ENCODE peak calls at places on chromosomes 12 and 14, in five cellular contexts. Z, I, W, B and A are unnamed samples. For H3K4me1, the result is how much of the 10 kb centered on the place peaks cover.

GRCh38 chr14:67490201-67490600 is 1.7 kb upstream of the TMEM229B start:
- DNase-seq in Z (no peak), B (no peak), W (no peak), I (no peak), A (no peak)

GRCh38 chr12:90055071-90055470 is 346.4 kb upstream of the ATP2B1 start:
- DNase-seq in Z (no peak), B (no peak), I (peak), W (no peak), A (no peak)

GRCh38 chr14:104770851-104771272 is 17.9 kb downstream of the SIVA1 start:
- DNase-seq in W (no peak), Z (no peak), I (no peak), B (no peak), A (no peak)

GRCh38 chr12:126210448-126210847 is 1145.2 kb downstream of the AACS start:
- DNase-seq in W (no peak), B (no peak), I (no peak), Z (no peak), A (no peak)

GRCh38 chr12:104859144-104859543 is 98.9 kb downstream of the SLC41A2 start:
- DNase-seq in B (peak), Z (no peak), I (peak), W (no peak), A (no peak)

GRCh38 chr14:70257526-70257925 is 68.8 kb upstream of the SLC8A3 start:
- DNase-seq in B (peak), I (no peak), W (no peak), Z (no peak), A (no peak)

GRCh38 chr14:96953443-96953842 is 156.3 kb downstream of the VRK1 start:
- DNase-seq in B (no peak), W (no peak), I (no peak), Z (no peak), A (no peak)

GRCh38 chr14:104712881-104713734 is 10.9 kb upstream of the ADSS1 start:
- DNase-seq in B (no peak), I (no peak), Z (no peak), W (no peak), A (no peak)

GRCh38 chr12:124369055-124369900 is 74.4 kb downstream of the RFLNA start:
- DNase-seq in Z (peak), B (no peak), W (peak), I (peak), A (peak)

GRCh38 chr12:6312529-6313325 is 2.2 kb downstream of the PLEKHG6 start:
- DNase-seq in W (no peak), B (peak), Z (no peak), I (no peak), A (no peak)

GRCh38 chr14:61103541-61104339 is 122.7 kb downstream of the SLC38A6 start:
- DNase-seq in I (peak), W (peak), Z (peak), B (peak), A (peak)

GRCh38 chr12:113273053-113273725 is 51.9 kb downstream of the TPCN1 start:
- DNase-seq in B (no peak), W (no peak), Z (no peak), I (peak), A (no peak)

DNA sequence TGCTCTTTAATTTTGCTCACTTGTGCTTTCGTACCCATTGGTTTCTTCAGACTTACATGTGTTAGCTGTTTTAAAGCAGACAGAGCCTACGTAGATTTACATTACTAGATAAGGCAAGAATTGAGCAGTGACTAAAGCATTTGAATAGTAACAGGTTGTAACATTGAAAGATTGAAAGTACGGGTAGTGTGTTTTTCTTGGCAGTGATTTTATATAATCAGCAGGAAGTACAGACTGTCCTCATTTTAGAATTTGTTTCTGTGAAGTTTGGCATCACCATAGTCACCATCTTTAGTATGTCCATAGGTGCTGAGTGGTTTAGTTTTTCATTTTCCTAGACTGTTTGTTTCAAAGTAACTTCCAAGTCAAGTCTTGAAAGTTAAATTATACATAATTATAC is 14.0 kb downstream of the RTRAF start:
- DNase-seq in B (no peak), Z (no peak), I (peak), W (no peak), A (no peak)
- H3K27ac ChIP-seq in B (no peak), Z (no peak), I (no peak), W (no peak), A (peak)

GRCh38 chr12:106033161-106033675 is 105.5 kb downstream of the NUAK1 start:
- DNase-seq in Z (no peak), I (no peak), W (no peak), B (no peak), A (no peak)
- H3K4me1 ChIP-seq in Z (under half), I (under half), W (under half), B (under half), A (under half)

DNA sequence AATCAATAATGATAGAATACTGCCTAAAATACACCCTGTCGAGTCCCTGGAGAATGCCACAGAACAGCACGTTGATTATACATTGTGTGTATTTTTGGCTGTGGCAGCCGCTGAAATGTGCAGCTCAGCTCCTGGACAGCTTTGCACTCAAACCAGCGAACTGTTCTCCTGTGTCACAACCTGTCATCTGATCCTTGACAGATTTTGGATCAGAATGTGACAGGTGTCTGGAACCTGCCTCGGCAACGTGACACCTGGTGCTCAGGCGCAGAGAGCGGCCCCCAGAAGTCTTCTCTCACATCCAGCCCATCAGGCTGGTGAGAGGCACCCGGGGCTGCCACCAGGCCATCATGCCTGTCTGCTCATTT is 19.3 kb downstream of the MVK start:
- DNase-seq in Z (no peak), W (no peak), B (no peak), I (no peak), A (no peak)
- H3K27ac ChIP-seq in Z (no peak), W (no peak), B (no peak), I (no peak), A (peak)

GRCh38 chr14:64504310-64504896 is at the start of gene ZBTB1:
- DNase-seq in Z (peak), I (peak), W (peak), B (peak), A (peak)

GRCh38 chr14:64503434-64504309 is at the start of gene ZBTB25:
- DNase-seq in I (peak), W (peak), B (peak), Z (peak), A (peak)

GRCh38 chr14:64501326-64502171 is 2.1 kb downstream of the ZBTB25 start:
- DNase-seq in W (peak), B (peak), Z (no peak), I (peak), A (peak)

GRCh38 chr14:64502476-64503183 is 1.0 kb downstream of the ZBTB25 start:
- DNase-seq in B (peak), I (peak), Z (no peak), W (no peak), A (no peak)

GRCh38 chr14:64503184-64503433 is 529 bp downstream of the ZBTB25 start:
- DNase-seq in B (no peak), Z (no peak), W (no peak), I (no peak), A (no peak)
- H3K4me1 ChIP-seq in B (under half), Z (half or more), W (under half), I (under half), A (under half)

GRCh38 chr12:123063535-123063934 is 83.1 kb downstream of the ARL6IP4 start:
- DNase-seq in B (no peak), Z (no peak), W (no peak), I (peak), A (no peak)

GRCh38 chr12:123064885-123065619 is 84.6 kb downstream of the ARL6IP4 start:
- DNase-seq in B (no peak), I (no peak), Z (no peak), W (peak), A (peak)

GRCh38 chr12:123065666-123066457 is 85.0 kb downstream of the PITPNM2 start:
- DNase-seq in B (no peak), I (no peak), W (no peak), Z (no peak), A (no peak)

GRCh38 chr12:123062682-123063426 is 82.4 kb downstream of the ARL6IP4 start:
- DNase-seq in Z (peak), B (peak), I (peak), W (peak), A (peak)

GRCh38 chr12:123064356-123064755 is 83.9 kb downstream of the ARL6IP4 start:
- DNase-seq in W (peak), Z (no peak), I (no peak), B (no peak), A (peak)
- H3K27ac ChIP-seq in W (peak), Z (peak), I (no peak), B (no peak), A (peak)

DNA sequence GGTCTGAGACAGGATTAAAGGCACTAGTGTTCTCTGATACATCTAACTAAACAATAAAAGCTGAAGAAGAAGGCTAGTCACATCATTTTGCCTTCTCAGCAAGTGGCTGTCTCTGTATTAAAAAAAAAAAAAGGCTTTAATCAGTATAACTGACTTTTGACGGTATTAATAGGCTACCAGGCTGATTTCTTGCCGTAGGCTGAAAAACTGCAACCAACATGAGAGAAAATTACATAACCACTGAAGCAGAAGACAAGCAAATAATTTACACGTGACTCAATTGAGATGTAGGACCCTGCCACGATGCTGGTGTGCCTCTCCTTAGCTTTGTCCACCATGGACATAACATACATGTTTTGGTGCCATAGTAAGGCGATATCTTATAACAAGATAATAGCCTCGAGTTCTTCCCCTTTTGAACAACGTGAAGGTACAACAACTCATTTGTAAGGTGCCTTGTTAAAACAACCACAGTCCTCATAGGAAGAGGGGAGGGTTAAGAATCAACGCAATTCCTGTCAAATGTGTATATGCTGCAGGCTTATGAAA is 88.7 kb upstream of the GRIP1 start:
- DNase-seq in B (no peak), Z (no peak), W (no peak), I (no peak), A (no peak)
- H3K4me1 ChIP-seq in B (under half), Z (under half), W (under half), I (under half), A (under half)

DNA sequence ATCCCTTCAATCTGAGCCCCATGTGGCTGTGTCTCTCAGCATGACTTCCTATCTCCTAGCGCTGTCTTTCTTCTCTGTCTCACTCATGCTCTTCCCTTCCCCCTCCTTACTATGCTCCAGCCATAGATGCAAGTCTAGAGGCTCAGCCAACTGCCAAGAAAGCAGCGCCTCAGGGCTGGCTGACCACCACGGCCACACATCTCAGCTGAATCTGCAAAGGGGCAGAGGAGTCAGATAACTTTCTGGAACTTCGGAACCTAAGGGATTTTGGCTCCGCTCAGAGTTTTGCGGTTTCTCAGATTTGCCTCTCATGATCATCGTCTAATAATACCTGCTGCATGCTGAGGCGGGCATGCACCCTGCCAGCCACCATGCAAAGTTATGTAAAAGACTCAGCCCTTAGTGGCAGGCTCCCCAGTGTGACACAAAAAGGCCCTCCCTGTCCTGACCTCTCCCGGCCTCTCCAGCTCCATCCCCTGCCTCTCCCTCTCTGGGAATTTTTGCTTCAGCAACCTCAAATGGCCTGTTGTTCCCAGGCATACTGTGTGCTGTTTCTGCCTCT is 5.0 kb upstream of the FGF6 start:
- DNase-seq in W (no peak), B (no peak), Z (no peak), I (no peak), A (no peak)
- H3K27ac ChIP-seq in W (no peak), B (no peak), Z (no peak), I (no peak), A (no peak)

DNA sequence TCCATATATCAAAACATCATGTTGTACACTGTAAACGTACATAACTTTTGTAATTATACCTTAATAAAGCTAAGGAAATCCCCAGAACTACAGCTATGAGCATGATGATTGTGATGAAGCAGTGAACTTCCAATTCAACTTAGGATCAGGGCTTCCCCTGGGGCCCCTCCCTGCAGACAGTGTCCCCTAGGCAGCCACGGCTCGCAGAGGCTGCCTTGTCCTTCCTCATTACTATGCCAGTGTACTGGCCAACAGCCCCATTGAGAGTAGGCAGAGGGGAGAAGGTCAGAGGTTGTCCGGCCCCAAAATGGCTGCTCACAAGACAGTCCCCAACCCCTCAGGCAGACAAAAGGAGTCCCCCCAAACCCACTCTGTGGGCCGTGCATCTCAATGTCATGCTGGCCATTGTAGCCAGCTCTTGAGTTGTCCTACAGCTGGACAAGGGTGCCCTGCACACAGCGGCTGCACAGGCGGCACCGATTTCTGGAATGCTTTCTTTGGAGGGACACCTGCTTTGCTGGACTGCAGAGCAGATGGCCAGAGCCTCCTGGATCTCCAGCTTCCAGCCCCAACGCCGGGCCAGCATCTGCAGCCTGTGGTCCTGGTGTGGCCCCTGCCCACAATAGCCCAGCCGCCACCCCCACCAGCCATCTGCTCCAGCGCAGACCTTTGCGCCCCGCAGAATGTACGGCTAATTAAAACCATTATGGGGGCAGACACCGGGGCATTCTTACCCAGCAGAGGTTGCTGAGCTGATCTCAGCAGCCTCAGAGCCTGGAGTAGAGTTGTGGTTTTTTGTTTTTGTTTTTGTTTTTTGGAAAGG is 46.1 kb downstream of the NIN start:
- DNase-seq in I (no peak), W (no peak), B (no peak), Z (no peak), A (no peak)
- H3K4me1 ChIP-seq in I (under half), W (under half), B (under half), Z (under half), A (under half)

GRCh38 chr12:76029982-76030377 is 1.6 kb downstream of the PHLDA1 start:
- DNase-seq in B (no peak), I (peak), Z (no peak), W (no peak), A (no peak)
- H3K27ac ChIP-seq in B (peak), I (peak), Z (peak), W (no peak), A (peak)

DNA sequence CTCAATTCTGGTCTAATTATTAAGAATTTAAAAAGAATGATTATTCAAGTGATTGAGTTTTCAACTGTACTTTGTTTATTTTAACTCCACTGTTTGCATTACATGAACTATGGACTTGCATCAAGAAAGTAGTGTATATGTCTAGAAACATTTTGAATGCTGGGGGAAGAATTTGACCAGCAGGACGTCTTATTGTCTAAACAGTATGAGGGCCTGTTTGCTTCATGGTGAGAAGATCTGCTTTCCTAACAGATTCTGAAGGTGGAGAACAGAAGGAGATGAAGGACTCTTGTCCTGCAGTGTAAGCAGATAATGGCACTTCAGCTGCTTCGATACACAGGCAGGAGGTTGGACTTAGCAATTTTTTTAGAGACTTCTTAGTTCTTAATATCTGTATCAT is 176.0 kb downstream of the DACT1 start:
- DNase-seq in Z (no peak), I (no peak), W (no peak), B (no peak), A (no peak)
- H3K4me1 ChIP-seq in Z (under half), I (under half), W (under half), B (under half), A (under half)